ENCODE peak calls at places on chromosomes 16 and 17, in ten cellular contexts. N, S, M, B, U, K, D, T, W and G are unnamed samples.
A peak's percentile ranks its signal among the peaks of the same experiment; 100 is the strongest.

GRCh38 chr17:2395258-2396170 is 5.3 kb downstream of the MNT start:
- DNase-seq in N (no peak), S (no peak), M (no peak), B (peak; percentile 58), U (no peak), K (peak; percentile 11), D (no peak), T (peak; percentile 57), W (no peak), G (no peak)

GRCh38 chr17:27378482-27379200 is 77.6 kb upstream of the KSR1 start:
- DNase-seq in N (no peak), S (no peak), M (no peak), B (no peak), U (no peak), K (no peak), D (no peak), T (no peak), W (no peak), G (no peak)

GRCh38 chr16:56625140-56625942 is at the start of gene MT1E:
- DNase-seq in N (peak; percentile 49), S (no peak), M (peak; percentile 71), B (peak; percentile 73), U (no peak), K (no peak), D (no peak), T (peak; percentile 80), W (peak; percentile 86), G (peak; percentile 49)

GRCh38 chr16:15639061-15639568 is 3.8 kb downstream of the MARF1 start:
- DNase-seq in N (peak; percentile 19), S (no peak), M (no peak), B (no peak), U (no peak), K (no peak), D (no peak), T (no peak), W (no peak), G (no peak)

GRCh38 chr17:67431210-67432015 is 54.3 kb downstream of the PITPNC1 start:
- DNase-seq in N (no peak), S (no peak), M (peak; percentile 75), B (peak; percentile 88), U (no peak), K (no peak), D (no peak), T (peak; percentile 87), W (no peak), G (peak; percentile 60)

GRCh38 chr17:80831481-80831880 is 160.2 kb upstream of the CHMP6 start:
- DNase-seq in N (no peak), S (no peak), M (no peak), B (no peak), U (no peak), K (no peak), D (no peak), T (no peak), W (no peak), G (no peak)

GRCh38 chr16:48133455-48134226 is 22.2 kb downstream of the ABCC12 start:
- DNase-seq in N (no peak), S (no peak), M (no peak), B (no peak), U (no peak), K (peak; percentile 61), D (no peak), T (no peak), W (no peak), G (no peak)

GRCh38 chr16:72848759-72849664 is 198.9 kb downstream of the ZFHX3 start:
- DNase-seq in N (no peak), S (no peak), M (peak; percentile 57), B (peak; percentile 87), U (no peak), K (peak; percentile 83), D (no peak), T (peak; percentile 93), W (peak; percentile 87), G (peak; percentile 85)

GRCh38 chr17:63675607-63676539 is 24.1 kb downstream of the LIMD2 start:
- DNase-seq in N (no peak), S (no peak), M (peak; percentile 73), B (peak; percentile 72), U (no peak), K (no peak), D (no peak), T (peak; percentile 82), W (peak; percentile 87), G (peak; percentile 31)

GRCh38 chr17:73575470-73576235 is 68.6 kb downstream of the SDK2 start:
- DNase-seq in N (no peak), S (no peak), M (no peak), B (no peak), U (no peak), K (no peak), D (no peak), T (no peak), W (no peak), G (no peak)

GRCh38 chr16:48420437-48420836 is 35.2 kb upstream of the SIAH1 start:
- DNase-seq in N (no peak), S (no peak), M (no peak), B (no peak), U (no peak), K (no peak), D (no peak), T (no peak), W (no peak), G (no peak)

GRCh38 chr17:76966486-76967181 is 98.4 kb downstream of the MGAT5B start:
- DNase-seq in N (no peak), S (no peak), M (no peak), B (no peak), U (no peak), K (no peak), D (no peak), T (no peak), W (no peak), G (no peak)

GRCh38 chr17:19897901-19898300 is 30.2 kb upstream of the ULK2 start:
- DNase-seq in N (no peak), S (no peak), M (peak; percentile 53), B (peak; percentile 89), U (no peak), K (no peak), D (no peak), T (peak; percentile 88), W (no peak), G (peak; percentile 40)

GRCh38 chr17:67194134-67194533 is 50.9 kb downstream of the HELZ start:
- DNase-seq in N (no peak), S (no peak), M (no peak), B (no peak), U (no peak), K (no peak), D (no peak), T (peak; percentile 88), W (no peak), G (no peak)

GRCh38 chr17:72558971-72559476 is 438.2 kb downstream of the SOX9 start:
- DNase-seq in N (no peak), S (no peak), M (no peak), B (no peak), U (no peak), K (no peak), D (no peak), T (no peak), W (no peak), G (no peak)

GRCh38 chr17:38674013-38674748 is 576 bp downstream of the EPOP start:
- DNase-seq in N (no peak), S (no peak), M (no peak), B (no peak), U (peak; percentile 29), K (no peak), D (no peak), T (no peak), W (no peak), G (no peak)

GRCh38 chr16:88872650-88873331 is 6.3 kb upstream of the PABPN1L start:
- DNase-seq in N (no peak), S (no peak), M (no peak), B (no peak), U (no peak), K (no peak), D (no peak), T (no peak), W (no peak), G (no peak)

GRCh38 chr17:63988741-63989621 is 9.2 kb upstream of the PRR29 start:
- DNase-seq in N (no peak), S (no peak), M (no peak), B (no peak), U (no peak), K (no peak), D (no peak), T (peak; percentile 18), W (no peak), G (no peak)

GRCh38 chr17:66930933-66931332 is 33.6 kb upstream of the CACNG4 start:
- DNase-seq in N (no peak), S (no peak), M (peak; percentile 57), B (no peak), U (no peak), K (no peak), D (no peak), T (no peak), W (no peak), G (no peak)

GRCh38 chr16:70685938-70686375 is at the start of gene MTSS2:
- DNase-seq in N (no peak), S (peak; percentile 84), M (peak; percentile 88), B (peak; percentile 76), U (peak; percentile 27), K (peak; percentile 74), D (no peak), T (peak; percentile 89), W (peak; percentile 90), G (peak; percentile 67)

GRCh38 chr17:18270851-18271170 is 10.3 kb downstream of the MIEF2 start:
- DNase-seq in N (no peak), S (no peak), M (no peak), B (no peak), U (no peak), K (no peak), D (no peak), T (no peak), W (no peak), G (no peak)

GRCh38 chr16:57041182-57042156 is 50.9 kb upstream of the CPNE2 start:
- DNase-seq in N (peak; percentile 80), S (no peak), M (no peak), B (no peak), U (peak; percentile 61), K (no peak), D (peak; percentile 72), T (no peak), W (no peak), G (no peak)

GRCh38 chr17:12643812-12644211 is 21.9 kb upstream of the MYOCD start:
- DNase-seq in N (no peak), S (no peak), M (no peak), B (no peak), U (no peak), K (no peak), D (no peak), T (no peak), W (no peak), G (no peak)